ENCODE peak calls at places on chromosomes 4 and X, in six cellular contexts. A is CD4-positive, CD25-positive, alpha-beta regulatory T cell; W is mesendoderm; K is CD8-positive, alpha-beta T cell; L is effector memory CD4-positive, alpha-beta T cell; G is left lung. H is an unnamed sample. For H3K4me1, the result is how much of the 10 kb centered on the place peaks cover.

GRCh38 chrX:107429090-107429489 is 20.4 kb upstream of the FRMPD3 start:
- DNase-seq in A (peak), W (peak), K (no peak), L (no peak), G (no peak), H (no peak)

GRCh38 chr4:185182196-185182595 is 21.6 kb downstream of the CFAP97 start:
- DNase-seq in A (no peak), W (peak), K (no peak), L (no peak), G (no peak), H (no peak)

GRCh38 chrX:132425744-132426318 is 63.0 kb downstream of the MBNL3 start:
- DNase-seq in A (no peak), W (no peak), K (no peak), L (no peak), G (no peak), H (no peak)

GRCh38 chr4:18698119-18698883 is 676.7 kb upstream of the LCORL start:
- DNase-seq in A (no peak), W (peak), K (no peak), L (no peak), G (no peak), H (no peak)

GRCh38 chr4:83112239-83112638 is 2.3 kb downstream of the PLAC8 start:
- DNase-seq in A (peak), W (no peak), K (no peak), L (no peak), G (no peak), H (no peak)

GRCh38 chr4:20612313-20612712 is 87.9 kb upstream of the PACRGL start:
- DNase-seq in A (no peak), W (no peak), K (no peak), L (no peak), G (no peak), H (no peak)

GRCh38 chr4:189124149-189124758 is 816.4 kb upstream of the FRG1 start:
- DNase-seq in A (no peak), W (peak), K (no peak), L (no peak), G (peak), H (no peak)

GRCh38 chr4:114378306-114378903 is 220.2 kb upstream of the UGT8 start:
- DNase-seq in A (no peak), W (peak), K (no peak), L (no peak), G (no peak), H (no peak)

GRCh38 chr4:25857403-25857802 is 5.4 kb downstream of the SEL1L3 start:
- DNase-seq in A (no peak), W (peak), K (no peak), L (no peak), G (no peak), H (no peak)

GRCh38 chrX:96244955-96245354 is 439.7 kb upstream of the DIAPH2 start:
- DNase-seq in A (no peak), W (no peak), K (no peak), L (no peak), G (no peak), H (no peak)

GRCh38 chrX:21700289-21700688 is 42.2 kb upstream of the KLHL34 start:
- DNase-seq in A (no peak), W (no peak), K (no peak), L (no peak), G (no peak), H (no peak)

GRCh38 chr4:139734201-139734874 is 68.7 kb downstream of the MGST2 start:
- DNase-seq in A (no peak), W (peak), K (no peak), L (no peak), G (no peak), H (no peak)

GRCh38 chr4:91243132-91243531 is 1060.6 kb upstream of the GRID2 start:
- DNase-seq in A (no peak), W (no peak), K (no peak), L (no peak), G (no peak), H (no peak)

GRCh38 chrX:69045616-69046345 is 119.5 kb downstream of the PJA1 start:
- DNase-seq in A (no peak), W (peak), K (no peak), L (no peak), G (no peak), H (no peak)

GRCh38 chr4:52638717-52639116 is 20.4 kb downstream of the USP46 start:
- DNase-seq in A (no peak), W (no peak), K (no peak), L (no peak), G (no peak), H (no peak)
- H3K4me1 ChIP-seq in A (under half), W (under half), K (under half), L (under half), G (under half), H (under half)

GRCh38 chr4:105683038-105683437 is 25.5 kb downstream of the INTS12 start:
- DNase-seq in A (no peak), W (no peak), K (no peak), L (no peak), G (no peak), H (no peak)

DNA sequence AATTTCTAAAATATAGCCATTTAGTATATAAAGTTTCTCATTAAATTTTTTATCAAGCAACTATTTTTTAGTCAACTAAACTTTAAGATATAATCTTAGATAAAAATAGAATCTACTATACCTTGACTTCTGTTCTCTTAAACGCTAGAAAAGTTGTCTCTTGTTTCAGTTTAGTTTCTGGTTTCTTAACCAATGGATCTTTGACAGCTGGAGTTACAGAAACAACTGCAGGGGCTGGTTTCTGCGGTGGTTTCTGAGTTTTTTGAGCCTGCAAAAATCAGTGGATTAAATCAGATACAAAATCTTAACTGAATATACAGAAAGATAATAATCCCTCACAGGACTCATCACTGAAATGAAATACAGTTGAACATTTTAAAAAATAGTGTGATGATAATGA is 21.9 kb downstream of the INTS12 start:
- DNase-seq in A (no peak), W (no peak), K (no peak), L (no peak), G (no peak), H (no peak)
- H3K4me1 ChIP-seq in A (under half), W (under half), K (under half), L (under half), G (under half), H (under half)

DNA sequence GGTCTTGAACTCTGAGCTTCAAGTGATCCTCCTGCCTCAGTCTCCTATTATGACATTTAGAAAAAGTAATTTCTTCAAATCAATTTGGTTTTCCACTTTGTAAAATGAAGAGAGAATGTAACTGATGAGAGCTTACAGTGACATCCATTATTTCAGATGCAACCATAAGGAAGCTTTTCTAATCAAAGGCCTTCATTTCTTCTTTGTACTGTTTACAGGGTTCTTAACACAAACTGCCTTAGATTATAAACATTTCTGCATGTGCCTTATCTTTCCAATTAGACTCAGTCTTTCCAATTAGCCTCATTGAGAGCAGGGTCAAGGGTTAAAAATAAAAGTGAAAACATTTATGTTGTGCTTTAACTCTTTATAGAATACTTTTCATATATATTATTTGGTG is 71.8 kb downstream of the WWC2 start:
- DNase-seq in A (no peak), W (no peak), K (no peak), L (no peak), G (no peak), H (no peak)
- H3K4me1 ChIP-seq in A (under half), W (under half), K (under half), L (under half), G (under half), H (under half)

GRCh38 chr4:10108391-10108790 is 8.2 kb downstream of the WDR1 start:
- DNase-seq in A (no peak), W (no peak), K (no peak), L (no peak), G (no peak), H (no peak)
- H3K4me1 ChIP-seq in A (half or more), W (under half), K (half or more), L (half or more), G (half or more), H (half or more)

GRCh38 chr4:87121332-87122065 is 98.9 kb downstream of the KLHL8 start:
- DNase-seq in A (no peak), W (no peak), K (no peak), L (no peak), G (no peak), H (no peak)
- H3K4me1 ChIP-seq in A (under half), W (under half), K (under half), L (under half), G (under half), H (under half)

GRCh38 chrX:97328853-97329252 is 445.1 kb downstream of the RPA4 start:
- DNase-seq in A (no peak), W (no peak), K (no peak), L (no peak), G (no peak), H (no peak)

GRCh38 chrX:97330150-97330549 is 446.4 kb downstream of the RPA4 start:
- DNase-seq in A (no peak), W (no peak), K (no peak), L (no peak), G (no peak), H (no peak)

GRCh38 chrX:97332963-97333362 is 449.3 kb downstream of the RPA4 start:
- DNase-seq in A (no peak), W (no peak), K (no peak), L (no peak), G (no peak), H (no peak)

DNA sequence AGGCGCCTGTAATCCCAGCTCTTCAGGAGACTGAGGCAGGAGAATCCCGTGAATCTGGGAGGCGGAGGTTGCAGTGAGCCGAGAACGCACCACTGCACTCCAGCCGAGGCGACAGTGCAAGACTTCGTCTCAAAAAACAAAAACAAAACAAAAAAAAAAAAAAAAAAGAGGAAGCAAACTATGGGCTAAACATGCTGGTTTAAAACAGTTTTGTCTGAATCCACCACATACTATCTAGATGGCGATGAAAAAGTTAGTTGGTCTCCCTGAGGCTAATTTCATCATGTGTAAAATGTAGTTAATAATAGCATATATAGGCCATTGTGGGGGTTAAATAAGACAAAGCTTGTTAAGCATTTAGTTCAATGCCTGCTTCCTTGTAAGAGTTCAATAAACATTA is 451.1 kb downstream of the RPA4 start:
- DNase-seq in A (no peak), W (no peak), K (no peak), L (no peak), G (no peak), H (no peak)
- H3K4me1 ChIP-seq in A (under half), W (under half), K (under half), L (under half), G (under half), H (under half)

DNA sequence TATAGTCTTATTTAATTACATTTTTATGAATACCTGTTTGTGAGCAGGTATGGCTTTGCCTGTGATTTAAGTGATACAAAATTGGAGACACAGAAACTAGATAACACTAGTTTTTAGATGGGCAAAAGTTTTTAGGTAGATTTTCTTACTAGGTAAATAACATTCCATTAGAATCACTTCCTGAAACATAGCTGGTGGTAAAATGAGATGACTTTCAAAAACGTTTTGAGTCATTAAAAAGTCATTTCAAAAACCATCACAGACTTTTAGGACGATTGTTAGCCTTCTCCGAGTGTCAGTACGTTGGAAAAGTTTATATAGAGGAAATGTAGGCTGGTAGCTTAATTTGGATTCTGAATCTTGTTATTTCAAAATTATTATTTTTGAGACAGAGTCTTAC is 18.3 kb downstream of the PTTG2 start:
- DNase-seq in A (no peak), W (no peak), K (no peak), L (no peak), G (no peak), H (no peak)
- H3K4me1 ChIP-seq in A (under half), W (under half), K (under half), L (under half), G (under half), H (under half)

DNA sequence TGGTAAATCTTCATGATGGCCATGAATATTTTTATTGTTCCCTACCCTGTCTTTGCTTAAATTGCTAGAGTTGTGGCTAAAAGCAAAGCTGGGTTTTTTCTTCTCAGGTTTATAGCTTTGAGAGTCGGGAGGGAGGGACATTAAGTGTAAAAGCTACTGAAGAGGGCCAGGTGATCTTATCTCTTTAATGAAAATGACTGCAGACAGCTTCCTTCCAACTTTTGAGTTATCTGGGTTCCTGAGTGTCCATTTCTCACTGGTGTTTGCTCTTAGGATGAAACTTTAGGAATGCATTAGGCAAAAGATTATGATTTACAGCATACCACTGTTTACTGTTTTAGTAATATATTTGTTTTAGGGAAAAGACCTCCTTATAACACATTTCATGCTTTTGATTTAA is 187.7 kb downstream of the SHROOM3 start:
- DNase-seq in A (no peak), W (peak), K (no peak), L (no peak), G (no peak), H (no peak)
- H3K4me1 ChIP-seq in A (under half), W (under half), K (under half), L (under half), G (under half), H (under half)

GRCh38 chrX:130091976-130092522 is 18.2 kb downstream of the ELF4 start:
- DNase-seq in A (peak), W (peak), K (peak), L (peak), G (peak), H (peak)
- H3K4me1 ChIP-seq in A (half or more), W (under half), K (half or more), L (under half), G (half or more), H (under half)

H was measured in esophagus squamous epithelium.